ENCODE peak calls at places on chromosome 5, in seven cellular contexts. N is mammary epithelial cell, R is Panc1, V is AG09309, F is fibroblast of mammary gland, C is AG04450, Z is heart right ventricle. U is an unnamed sample.

GRCh38 chr5:157808043-157808442 is 50.9 kb downstream of the CLINT1 start:
- DNase-seq in N (no peak), R (no peak), V (no peak), F (no peak), C (no peak), Z (no peak), U (no peak)

GRCh38 chr5:105554613-105555169 is 1992.1 kb upstream of the NUDT12 start:
- DNase-seq in N (no peak), R (no peak), V (no peak), F (no peak), C (no peak), Z (no peak), U (no peak)

GRCh38 chr5:172559004-172559932 is 81.8 kb upstream of the NEURL1B start:
- DNase-seq in N (peak; percentile 98), R (no peak), V (peak; percentile 54), F (peak; percentile 97), C (peak; percentile 49), Z (peak; percentile 80), U (peak; percentile 38)

GRCh38 chr5:115463985-115464384 is 80.6 kb downstream of the FEM1C start:
- DNase-seq in N (no peak), R (no peak), V (no peak), F (no peak), C (no peak), Z (no peak), U (no peak)

GRCh38 chr5:66987949-66988838 is 208.4 kb downstream of the CD180 start:
- DNase-seq in N (no peak), R (no peak), V (no peak), F (peak; percentile 44), C (no peak), Z (no peak), U (no peak)

GRCh38 chr5:502325-503079 is 21.7 kb downstream of the SLC9A3 start:
- DNase-seq in N (no peak), R (no peak), V (no peak), F (no peak), C (no peak), Z (no peak), U (no peak)

GRCh38 chr5:109529520-109529919 is 119.7 kb upstream of the PJA2 start:
- DNase-seq in N (peak; percentile 18), R (no peak), V (no peak), F (peak; percentile 64), C (no peak), Z (peak; percentile 47), U (no peak)

GRCh38 chr5:134526483-134527155 is 1.1 kb downstream of the JADE2 start:
- DNase-seq in N (no peak), R (no peak), V (no peak), F (peak; percentile 57), C (no peak), Z (peak; percentile 74), U (no peak)

GRCh38 chr5:37533851-37534250 is 154.7 kb downstream of the WDR70 start:
- DNase-seq in N (peak; percentile 88), R (no peak), V (no peak), F (peak; percentile 43), C (no peak), Z (no peak), U (no peak)

GRCh38 chr5:30856242-30856641 is 337.2 kb upstream of the CDH6 start:
- DNase-seq in N (no peak), R (no peak), V (no peak), F (no peak), C (no peak), Z (no peak), U (no peak)

GRCh38 chr5:107450531-107450930 is 220.2 kb downstream of the EFNA5 start:
- DNase-seq in N (no peak), R (no peak), V (no peak), F (no peak), C (no peak), Z (no peak), U (no peak)

GRCh38 chr5:170632266-170632984 is 128.6 kb downstream of the KCNIP1 start:
- DNase-seq in N (no peak), R (no peak), V (no peak), F (no peak), C (no peak), Z (no peak), U (no peak)
- H3K4me3 ChIP-seq in N (no peak overlapping the region), R (no peak overlapping the region), V (no peak overlapping the region), F (no peak overlapping the region), C (no peak overlapping the region), Z (peak overlapping the region; percentile 21), U (peak overlapping the region; percentile 53)

GRCh38 chr5:14665110-14665822 is 748 bp downstream of the OTULIN start:
- DNase-seq in N (peak; percentile 39), R (no peak), V (no peak), F (peak; percentile 24), C (no peak), Z (peak; percentile 32), U (no peak)
- TF ChIP-seq CTCF in N (no peak), R (no peak), V (no peak), F (no peak), C (no peak), Z (no peak), U (no peak)

GRCh38 chr5:50440651-50441478 is at the start of gene EMB:
- DNase-seq in N (peak; percentile 82), R (peak; percentile 27), V (no peak), F (peak; percentile 6), C (no peak), Z (peak; percentile 31), U (no peak)

GRCh38 chr5:50439221-50439620 is 1.9 kb downstream of the EMB start:
- DNase-seq in N (no peak), R (no peak), V (no peak), F (no peak), C (no peak), Z (no peak), U (no peak)

GRCh38 chr5:50435131-50435530 is 6.0 kb downstream of the EMB start:
- DNase-seq in N (no peak), R (no peak), V (no peak), F (no peak), C (no peak), Z (no peak), U (no peak)
- H3K4me3 ChIP-seq in N (no peak overlapping the region), R (no peak overlapping the region), V (no peak overlapping the region), F (no peak overlapping the region), C (no peak overlapping the region), Z (no peak overlapping the region), U (no peak overlapping the region)

GRCh38 chr5:10115669-10116068 is 134.0 kb downstream of the ATPSCKMT start:
- DNase-seq in N (no peak), R (no peak), V (no peak), F (no peak), C (no peak), Z (no peak), U (no peak)

GRCh38 chr5:10106806-10107205 is 142.9 kb downstream of the ATPSCKMT start:
- DNase-seq in N (peak; percentile 1), R (no peak), V (no peak), F (peak; percentile 3), C (no peak), Z (no peak), U (no peak)

GRCh38 chr5:10116594-10116993 is 133.1 kb downstream of the ATPSCKMT start:
- DNase-seq in N (no peak), R (no peak), V (no peak), F (no peak), C (no peak), Z (no peak), U (no peak)

GRCh38 chr5:10110228-10110627 is 139.5 kb downstream of the ATPSCKMT start:
- DNase-seq in N (no peak), R (no peak), V (no peak), F (no peak), C (no peak), Z (no peak), U (no peak)

GRCh38 chr5:10111575-10111974 is 138.1 kb downstream of the ATPSCKMT start:
- DNase-seq in N (peak; percentile 33), R (no peak), V (peak; percentile 44), F (peak; percentile 54), C (peak; percentile 33), Z (no peak), U (no peak)
- TF ChIP-seq CTCF in N (peak; percentile 46), R (peak; percentile 64), V (peak; percentile 74), F (peak; percentile 52), C (peak; percentile 65), Z (no peak), U (peak; percentile 46)

DNA sequence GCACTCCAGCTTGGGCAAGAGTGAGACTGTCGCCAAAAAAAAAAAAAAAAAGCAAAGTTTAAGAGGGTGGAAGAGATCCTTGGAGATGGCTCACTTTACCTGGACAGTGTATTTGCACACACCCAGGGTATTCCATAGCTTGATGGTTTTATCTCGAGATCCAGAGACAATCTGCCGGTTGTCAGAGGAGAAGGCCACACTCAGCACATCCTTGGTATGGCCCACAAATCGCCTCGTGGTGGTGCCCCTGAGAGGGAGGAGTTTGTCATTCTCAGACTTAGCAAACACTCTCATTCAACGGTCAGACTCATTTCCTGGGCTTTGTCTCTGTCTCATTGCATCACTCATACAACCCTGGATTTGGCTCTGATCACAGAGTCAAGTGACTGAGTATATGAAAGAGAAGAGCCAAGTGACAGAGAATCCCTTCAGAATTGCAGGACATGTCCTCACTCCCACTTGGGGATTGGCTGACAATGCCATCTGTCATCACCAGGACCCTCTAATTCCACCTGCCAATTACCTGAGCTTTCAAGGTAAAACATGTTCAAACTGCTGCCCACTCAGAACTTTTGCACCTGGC is 2.2 kb downstream of the RACK1 start:
- DNase-seq in N (peak; percentile 82), R (peak; percentile 95), V (peak; percentile 58), F (peak; percentile 93), C (no peak), Z (no peak), U (no peak)
- H3K4me3 ChIP-seq in N (peak overlapping the region; percentile 98), R (peak overlapping the region; percentile 78), V (peak overlapping the region; percentile 77), F (peak overlapping the region; percentile 98), C (peak overlapping the region; percentile 98), Z (no peak overlapping the region), U (peak overlapping the region; percentile 85)

GRCh38 chr5:159915913-159916840 is at the start of gene ADRA1B:
- DNase-seq in N (peak; percentile 41), R (no peak), V (no peak), F (peak; percentile 50), C (no peak), Z (peak; percentile 62), U (no peak)

GRCh38 chr5:159917919-159918487 is 1.7 kb downstream of the ADRA1B start:
- DNase-seq in N (no peak), R (no peak), V (no peak), F (no peak), C (no peak), Z (no peak), U (no peak)

GRCh38 chr5:159913481-159913880 is 2.8 kb upstream of the ADRA1B start:
- DNase-seq in N (no peak), R (no peak), V (no peak), F (peak; percentile 42), C (no peak), Z (no peak), U (no peak)

GRCh38 chr5:159913048-159913447 is 3.2 kb upstream of the ADRA1B start:
- DNase-seq in N (peak; percentile 92), R (no peak), V (peak; percentile 56), F (peak; percentile 94), C (no peak), Z (no peak), U (no peak)

GRCh38 chr5:159916841-159917761 is 819 bp downstream of the ADRA1B start:
- DNase-seq in N (no peak), R (no peak), V (no peak), F (no peak), C (no peak), Z (no peak), U (no peak)
- TF ChIP-seq CTCF in N (no peak), R (no peak), V (peak; percentile 31), F (no peak), C (no peak), Z (no peak), U (peak; percentile 22)